ENCODE peak calls at places on chromosome 14, in four cellular contexts. B is sigmoid colon, E is lower lobe of right lung, S is ovary. R is an unnamed sample. For H3K9me3, the result is how much of the 10 kb centered on the place peaks cover.

GRCh38 chr14:71692496-71692895 is 239.7 kb upstream of the RGS6 start:
- DNase-seq in B (no peak), E (no peak), S (no peak), R (peak)

GRCh38 chr14:35384386-35385041 is 20.0 kb downstream of the NFKBIA start:
- DNase-seq in B (peak), E (no peak), S (peak), R (peak)

GRCh38 chr14:100883789-100884101 is 19.8 kb downstream of the RTL1 start:
- DNase-seq in B (peak), E (peak), S (no peak), R (no peak)

GRCh38 chr14:22200977-22201605 is 387.9 kb downstream of the DAD1 start:
- DNase-seq in B (no peak), E (no peak), S (no peak), R (no peak)

GRCh38 chr14:50775357-50775756 is 55.6 kb downstream of the NIN start:
- DNase-seq in B (no peak), E (no peak), S (no peak), R (no peak)

GRCh38 chr14:95432152-95433093 is 84.0 kb downstream of the SYNE3 start:
- DNase-seq in B (peak), E (no peak), S (peak), R (peak)

GRCh38 chr14:26594148-26594547 is 3.7 kb downstream of the NOVA1 start:
- DNase-seq in B (no peak), E (no peak), S (no peak), R (no peak)

GRCh38 chr14:26984318-26985177 is 386.7 kb upstream of the NOVA1 start:
- DNase-seq in B (peak), E (no peak), S (peak), R (peak)

GRCh38 chr14:74703043-74703442 is 9.8 kb downstream of the AREL1 start:
- DNase-seq in B (no peak), E (no peak), S (no peak), R (no peak)

GRCh38 chr14:62216121-62216520 is 453.9 kb downstream of the SNAPC1 start:
- DNase-seq in B (no peak), E (no peak), S (no peak), R (no peak)

GRCh38 chr14:77240336-77240915 is 30.6 kb downstream of the NGB start:
- DNase-seq in B (no peak), E (peak), S (no peak), R (no peak)

GRCh38 chr14:68547305-68548193 is 245.3 kb downstream of the ZFP36L1 start:
- DNase-seq in B (peak), E (no peak), S (peak), R (peak)

GRCh38 chr14:75566321-75566720 is 12.1 kb upstream of the FLVCR2 start:
- DNase-seq in B (no peak), E (no peak), S (no peak), R (no peak)

GRCh38 chr14:76710093-76711010 is 50.9 kb upstream of the VASH1 start:
- DNase-seq in B (no peak), E (no peak), S (no peak), R (no peak)

GRCh38 chr14:71606575-71606974 is 325.7 kb upstream of the RGS6 start:
- DNase-seq in B (no peak), E (no peak), S (no peak), R (no peak)

GRCh38 chr14:101196051-101196450 is 292.5 kb upstream of the RTL1 start:
- DNase-seq in B (peak), E (no peak), S (no peak), R (no peak)

GRCh38 chr14:23544511-23545447 is 6.8 kb downstream of the ZFHX2 start:
- DNase-seq in B (no peak), E (no peak), S (no peak), R (peak)

GRCh38 chr14:41605550-41606248 is 977 bp upstream of the LRFN5 start:
- DNase-seq in B (peak), E (no peak), S (no peak), R (peak)

GRCh38 chr14:35398095-35398584 is 6.4 kb downstream of the NFKBIA start:
- DNase-seq in B (no peak), E (no peak), S (no peak), R (peak)

GRCh38 chr14:91649930-91650329 is 82.0 kb downstream of the CATSPERB start:
- DNase-seq in B (no peak), E (no peak), S (no peak), R (no peak)

GRCh38 chr14:74299061-74299545 is 3.6 kb downstream of the ABCD4 start:
- DNase-seq in B (no peak), E (no peak), S (no peak), R (peak)

GRCh38 chr14:46490150-46490769 is 161.3 kb downstream of the RPL10L start:
- DNase-seq in B (no peak), E (no peak), S (no peak), R (no peak)

GRCh38 chr14:26398616-26399015 is 199.2 kb downstream of the NOVA1 start:
- DNase-seq in B (no peak), E (no peak), S (no peak), R (no peak)

GRCh38 chr14:77654001-77654431 is 37.6 kb upstream of the SPTLC2 start:
- DNase-seq in B (no peak), E (no peak), S (no peak), R (no peak)

GRCh38 chr14:101963052-101963451 is 1.3 kb upstream of the DYNC1H1 start:
- DNase-seq in B (no peak), E (no peak), S (no peak), R (no peak)

GRCh38 chr14:97056086-97056485 is 258.9 kb downstream of the VRK1 start:
- DNase-seq in B (no peak), E (no peak), S (no peak), R (no peak)

GRCh38 chr14:101132051-101132541 is 228.6 kb upstream of the RTL1 start:
- DNase-seq in B (no peak), E (peak), S (no peak), R (no peak)

GRCh38 chr14:73245401-73246325 is 8.4 kb downstream of the PAPLN start:
- DNase-seq in B (no peak), E (peak), S (peak), R (peak)

GRCh38 chr14:22556021-22556989 is 32.7 kb downstream of the DAD1 start:
- DNase-seq in B (peak), E (peak), S (peak), R (no peak)

GRCh38 chr14:70052990-70053389 is 135.8 kb downstream of the SLC8A3 start:
- DNase-seq in B (no peak), E (no peak), S (no peak), R (no peak)

GRCh38 chr14:68027276-68027675 is 207.7 kb downstream of the RAD51B start:
- DNase-seq in B (no peak), E (no peak), S (no peak), R (no peak)

GRCh38 chr14:95294320-95294719 is 25.4 kb downstream of the CLMN start:
- DNase-seq in B (no peak), E (no peak), S (no peak), R (no peak)

GRCh38 chr14:87178277-87178676 is 814.7 kb downstream of the GALC start:
- DNase-seq in B (no peak), E (no peak), S (no peak), R (no peak)

GRCh38 chr14:33777651-33778050 is 173.2 kb downstream of the EGLN3 start:
- DNase-seq in B (no peak), E (no peak), S (no peak), R (no peak)

GRCh38 chr14:103597623-103598372 is 31.2 kb upstream of the KLC1 start:
- DNase-seq in B (no peak), E (no peak), S (no peak), R (no peak)

GRCh38 chr14:36339817-36340216 is 19.4 kb upstream of the MBIP start:
- DNase-seq in B (no peak), E (no peak), S (no peak), R (no peak)

GRCh38 chr14:51454351-51454750 is 197.4 kb upstream of the FRMD6 start:
- DNase-seq in B (no peak), E (no peak), S (no peak), R (no peak)

GRCh38 chr14:95460647-95461478 is 55.6 kb downstream of the SYNE3 start:
- DNase-seq in B (peak), E (no peak), S (no peak), R (no peak)

GRCh38 chr14:103534576-103535061 is 5.6 kb downstream of the TRMT61A start:
- DNase-seq in B (peak), E (no peak), S (peak), R (peak)

DNA sequence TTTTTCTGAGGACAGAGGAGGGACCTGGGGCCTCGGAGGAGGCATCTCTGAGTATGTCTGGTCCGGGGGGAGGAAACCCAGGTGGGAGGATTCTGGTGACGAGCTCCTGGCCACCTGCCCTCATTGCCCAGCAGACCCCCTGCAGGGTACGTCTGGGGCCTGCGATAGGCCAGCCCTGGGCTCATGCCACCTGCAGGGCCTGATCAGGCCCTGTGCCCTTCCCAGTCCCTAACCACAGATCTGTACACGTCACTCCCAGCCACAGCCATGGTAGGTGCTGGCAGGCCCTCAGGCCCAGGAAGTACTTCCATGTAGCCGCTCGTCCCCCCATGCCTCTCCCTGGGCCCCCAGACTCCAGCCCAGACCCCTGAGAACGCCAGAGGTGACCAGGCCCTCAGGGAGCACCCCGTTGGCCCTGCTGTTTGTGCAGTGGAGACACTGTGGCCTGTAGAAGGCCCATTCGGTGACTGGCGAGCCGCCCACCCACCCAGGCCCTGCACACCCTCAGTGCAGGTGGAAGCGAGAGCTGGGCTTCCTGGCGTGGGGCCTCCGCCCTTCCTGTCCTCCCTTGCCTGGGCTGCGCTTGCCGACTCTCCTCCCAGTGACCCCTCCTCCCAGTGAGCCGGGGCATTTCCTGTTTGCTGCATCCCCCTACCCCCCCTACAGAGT is 5.7 kb downstream of the INF2 start:
- DNase-seq in B (no peak), E (no peak), S (no peak), R (no peak)
- H3K4me3 ChIP-seq in B (no peak), E (peak), S (no peak), R (no peak)

DNA sequence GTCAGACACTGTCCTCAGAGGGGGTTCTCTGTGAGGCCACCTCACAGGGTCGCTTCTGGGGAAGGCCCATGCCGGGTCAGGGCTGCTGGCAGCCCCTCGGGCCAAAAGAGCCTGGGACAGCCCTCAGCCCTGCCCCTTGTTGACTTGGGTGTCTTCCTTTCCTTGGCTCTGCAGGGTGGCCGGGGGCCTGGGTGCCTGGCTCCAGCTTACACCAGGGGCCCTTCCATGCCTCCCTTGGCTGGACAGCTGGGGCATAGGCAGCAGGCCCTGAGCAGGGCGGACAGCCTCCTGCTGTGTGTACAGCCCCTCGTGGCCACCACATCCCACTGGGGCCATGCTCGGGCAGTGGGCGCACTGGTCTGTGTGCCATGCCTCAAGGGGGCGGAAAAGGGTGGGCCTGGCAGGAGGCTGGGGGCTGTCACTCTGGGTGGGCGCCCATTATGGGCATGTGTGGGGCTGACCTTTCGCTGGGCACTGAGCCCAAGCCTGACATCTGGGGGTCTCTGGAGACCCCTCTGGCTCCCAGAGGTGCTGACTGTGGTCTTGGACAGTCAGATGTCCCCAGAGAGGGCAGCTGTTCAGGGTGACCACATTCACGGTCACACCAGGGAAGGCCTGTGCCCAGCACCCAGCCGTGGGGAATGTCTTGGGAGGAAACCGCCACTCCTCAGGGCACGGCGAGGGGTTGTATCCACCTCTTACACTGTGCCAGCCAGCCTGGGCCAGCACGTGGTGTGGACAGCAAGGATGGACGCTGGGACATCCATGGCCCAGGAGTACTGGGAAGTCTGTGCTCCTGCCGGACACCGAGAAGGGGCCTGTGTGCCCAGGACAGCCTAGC is 313.3 kb downstream of the TMEM121 start:
- DNase-seq in B (peak), E (no peak), S (no peak), R (no peak)
- H3K9me3 ChIP-seq in B (under half), E (under half), S (under half), R (under half)

GRCh38 chr14:65728604-65729003 is 316.1 kb downstream of the FUT8 start:
- DNase-seq in B (no peak), E (no peak), S (no peak), R (no peak)

GRCh38 chr14:65729547-65729946 is 317.0 kb downstream of the FUT8 start:
- DNase-seq in B (no peak), E (no peak), S (no peak), R (no peak)

GRCh38 chr14:65732112-65732511 is 319.6 kb downstream of the FUT8 start:
- DNase-seq in B (no peak), E (no peak), S (no peak), R (no peak)
- H3K4me3 ChIP-seq in B (no peak), E (no peak), S (no peak), R (no peak)

GRCh38 chr14:106377432-106377831 is 851.0 kb downstream of the TMEM121 start:
- DNase-seq in B (no peak), E (no peak), S (no peak), R (no peak)

GRCh38 chr14:106372870-106373657 is 846.7 kb downstream of the TMEM121 start:
- DNase-seq in B (no peak), E (peak), S (no peak), R (peak)

GRCh38 chr14:106380740-106381139 is 854.4 kb downstream of the TMEM121 start:
- DNase-seq in B (no peak), E (no peak), S (no peak), R (no peak)

GRCh38 chr14:106378191-106378590 is 851.8 kb downstream of the TMEM121 start:
- DNase-seq in B (no peak), E (no peak), S (no peak), R (no peak)
- H3K9me3 ChIP-seq in B (under half), E (under half), S (under half), R (under half)